ENCODE peak calls at places on chromosomes 6 and 20, in four cellular contexts. U, M, K and Z are unnamed samples.

GRCh38 chr20:595330-596308 is 14.5 kb downstream of the TCF15 start:
- DNase-seq in K (no peak), M (no peak), U (no peak), Z (no peak)

GRCh38 chr6:128597004-128597403 is 76.6 kb upstream of the PTPRK start:
- DNase-seq in M (no peak), K (no peak), U (no peak), Z (no peak)

GRCh38 chr6:82364087-82365010 is 732 bp downstream of the TPBG start:
- DNase-seq in U (peak; percentile 78), K (peak; percentile 54), M (peak; percentile 84), Z (peak; percentile 58)

GRCh38 chr6:118934461-118935330 is at the start of gene MCM9:
- DNase-seq in U (peak; percentile 95), M (peak; percentile 97), K (peak; percentile 68), Z (peak; percentile 96)

GRCh38 chr20:2421247-2421646 is 40.5 kb downstream of the TGM6 start:
- DNase-seq in M (no peak), K (peak; percentile 21), U (no peak), Z (no peak)

GRCh38 chr20:56166781-56167465 is 81.6 kb upstream of the MC3R start:
- DNase-seq in M (no peak), K (no peak), U (no peak), Z (no peak)

GRCh38 chr20:56554869-56555268 is 21.8 kb downstream of the FAM209B start:
- DNase-seq in U (peak; percentile 40), M (no peak), K (peak; percentile 90), Z (no peak)

GRCh38 chr6:35385457-35386202 is 43.3 kb downstream of the PPARD start:
- DNase-seq in K (no peak), M (no peak), U (no peak), Z (no peak)

GRCh38 chr6:68859233-68859632 is 224.2 kb downstream of the ADGRB3 start:
- DNase-seq in M (no peak), K (no peak), U (no peak), Z (no peak)

GRCh38 chr20:22924949-22925612 is 110.0 kb upstream of the SSTR4 start:
- DNase-seq in U (no peak), M (no peak), K (no peak), Z (no peak)

GRCh38 chr20:41213150-41213820 is 75.9 kb downstream of the PLCG1 start:
- DNase-seq in K (no peak), M (no peak), U (no peak), Z (no peak)

GRCh38 chr20:58839474-58839874 is 11.2 kb downstream of the GNAS-AS1 start:
- DNase-seq in K (peak; percentile 7), M (peak; percentile 77), U (peak; percentile 76), Z (peak; percentile 57)

GRCh38 chr6:46466570-46466969 is 24.7 kb downstream of the RCAN2 start:
- DNase-seq in K (no peak), U (no peak), M (no peak), Z (no peak)

GRCh38 chr6:139644821-139645220 is 270.4 kb upstream of the CITED2 start:
- DNase-seq in U (no peak), M (no peak), K (no peak), Z (no peak)

GRCh38 chr20:44211177-44212039 is 837 bp upstream of the OSER1 start:
- DNase-seq in M (peak; percentile 26), K (no peak), U (no peak), Z (no peak)

GRCh38 chr6:112337209-112337638 is 9.9 kb upstream of the RFPL4B start:
- DNase-seq in M (peak; percentile 88), K (peak; percentile 43), U (peak; percentile 71), Z (peak; percentile 61)

GRCh38 chr6:53327017-53327395 is 21.7 kb downstream of the ELOVL5 start:
- DNase-seq in M (no peak), U (no peak), K (no peak), Z (no peak)

GRCh38 chr6:146028250-146028789 is 542 bp upstream of the GRM1 start:
- DNase-seq in U (peak; percentile 82), M (peak; percentile 89), K (no peak), Z (peak; percentile 91)

GRCh38 chr20:3420211-3420707 is 12.8 kb upstream of the DNAAF9 start:
- DNase-seq in U (no peak), M (no peak), K (no peak), Z (no peak)

GRCh38 chr6:41469951-41470340 is 76.2 kb upstream of the FOXP4 start:
- DNase-seq in M (peak; percentile 67), U (no peak), K (no peak), Z (no peak)

GRCh38 chr6:163232015-163232523 is 182.4 kb upstream of the QKI start:
- DNase-seq in M (no peak), U (no peak), K (no peak), Z (no peak)

GRCh38 chr6:135995160-135995898 is 143.8 kb downstream of the PDE7B start:
- DNase-seq in U (no peak), K (no peak), M (no peak), Z (no peak)

GRCh38 chr20:24364464-24364863 is 105.0 kb upstream of the SYNDIG1 start:
- DNase-seq in U (no peak), K (no peak), M (no peak), Z (no peak)

GRCh38 chr6:56807335-56807991 is 147.4 kb upstream of the BEND6 start:
- DNase-seq in M (no peak), U (no peak), K (no peak), Z (no peak)

GRCh38 chr6:129774697-129775447 is 64.9 kb upstream of the ARHGAP18 start:
- DNase-seq in K (peak; percentile 68), M (peak; percentile 90), U (peak; percentile 86), Z (peak; percentile 81)

GRCh38 chr6:157552171-157552747 is 171.3 kb downstream of the ZDHHC14 start:
- DNase-seq in U (peak; percentile 97), M (peak; percentile 90), K (no peak), Z (no peak)

GRCh38 chr6:107490568-107491058 is 696 bp downstream of the SOBP start:
- DNase-seq in U (no peak), M (no peak), K (no peak), Z (peak; percentile 6)

GRCh38 chr6:67328269-67328668 is 1306.8 kb upstream of the ADGRB3 start:
- DNase-seq in K (no peak), M (no peak), U (no peak), Z (no peak)

GRCh38 chr20:10731190-10731955 is 57.6 kb upstream of the JAG1 start:
- DNase-seq in K (no peak), M (no peak), U (no peak), Z (no peak)

GRCh38 chr6:96783307-96783706 is 54.0 kb downstream of the GPR63 start:
- DNase-seq in U (no peak), K (no peak), M (no peak), Z (no peak)

GRCh38 chr6:136103763-136104311 is 146.3 kb downstream of the MTFR2 start:
- DNase-seq in M (peak; percentile 42), K (no peak), U (peak; percentile 54), Z (no peak)

GRCh38 chr6:120378582-120379220 is 955.6 kb downstream of the TBC1D32 start:
- DNase-seq in U (no peak), M (peak; percentile 63), K (peak; percentile 70), Z (no peak)
- TF ChIP-seq CTCF in U (peak; percentile 87), M (peak; percentile 82), K (peak; percentile 65), Z (peak; percentile 82)

GRCh38 chr6:2953098-2953497 is 18.3 kb downstream of the SERPINB6 start:
- DNase-seq in K (no peak), U (no peak), M (no peak), Z (no peak)
- TF ChIP-seq CTCF in K (no peak), U (no peak), M (no peak), Z (no peak)

GRCh38 chr6:141199074-141199473 is 933.7 kb upstream of the GJE1 start:
- DNase-seq in M (peak; percentile 7), K (no peak), U (no peak), Z (no peak)

GRCh38 chr6:141195251-141195832 is 937.4 kb upstream of the GJE1 start:
- DNase-seq in U (no peak), M (no peak), K (no peak), Z (no peak)
- TF ChIP-seq CTCF in U (peak; percentile 43), M (no peak), K (peak; percentile 32), Z (no peak)

DNA sequence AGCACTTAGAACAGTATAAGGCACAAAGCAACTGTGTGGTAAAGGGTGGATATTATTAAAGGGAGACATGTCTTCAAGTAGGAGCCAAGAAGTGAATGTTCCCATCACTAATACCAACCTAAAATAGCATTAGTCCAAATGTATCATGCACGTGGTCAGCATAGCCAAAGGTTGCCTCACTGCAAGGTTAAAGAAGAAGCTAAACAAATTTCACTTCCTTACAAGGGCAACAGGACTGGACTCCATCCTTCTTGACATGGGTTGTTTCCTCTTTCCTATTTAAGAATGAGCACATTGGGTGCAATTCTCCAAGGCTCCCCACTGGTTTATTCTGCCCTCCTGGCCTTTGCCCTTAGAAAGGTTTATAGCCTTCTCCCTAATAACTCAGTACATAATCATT is 186.7 kb downstream of the PHACTR1 start:
- DNase-seq in K (no peak), M (no peak), U (no peak), Z (no peak)
- TF ChIP-seq CTCF in K (no peak), M (no peak), U (no peak), Z (no peak)

DNA sequence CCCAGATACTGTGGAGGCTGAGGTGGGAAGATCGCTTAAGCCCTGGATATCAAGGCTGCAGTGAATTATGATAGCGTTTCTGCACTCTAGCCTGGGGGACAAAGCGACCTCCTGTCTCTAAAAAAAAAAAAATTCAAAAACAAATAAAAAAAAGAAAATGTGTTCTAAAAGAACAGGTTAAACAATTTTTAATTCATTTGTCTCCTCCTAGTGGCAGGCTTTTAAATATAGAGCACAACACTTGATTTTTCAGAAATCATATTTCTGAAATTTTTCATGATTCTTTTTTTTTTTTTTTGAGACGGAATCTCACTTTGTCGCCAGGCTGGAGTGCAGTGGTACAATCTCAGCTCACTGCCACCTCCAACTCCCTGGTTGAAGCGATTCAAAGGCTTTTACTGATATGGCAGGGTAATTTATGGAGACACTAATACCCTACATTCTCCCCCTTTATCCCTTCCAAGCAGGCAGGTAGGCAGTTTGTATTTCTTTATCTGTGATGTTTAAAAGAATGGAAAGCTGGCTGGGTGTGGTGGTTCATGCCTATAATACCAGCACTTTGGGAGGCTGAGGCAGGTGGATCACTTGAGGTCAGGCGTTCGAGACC is 8.7 kb upstream of the GTF3C6 start:
- DNase-seq in U (no peak), M (no peak), K (peak; percentile 12), Z (no peak)
- TF ChIP-seq CTCF in U (peak; percentile 56), M (peak; percentile 54), K (no peak), Z (peak; percentile 56)

DNA sequence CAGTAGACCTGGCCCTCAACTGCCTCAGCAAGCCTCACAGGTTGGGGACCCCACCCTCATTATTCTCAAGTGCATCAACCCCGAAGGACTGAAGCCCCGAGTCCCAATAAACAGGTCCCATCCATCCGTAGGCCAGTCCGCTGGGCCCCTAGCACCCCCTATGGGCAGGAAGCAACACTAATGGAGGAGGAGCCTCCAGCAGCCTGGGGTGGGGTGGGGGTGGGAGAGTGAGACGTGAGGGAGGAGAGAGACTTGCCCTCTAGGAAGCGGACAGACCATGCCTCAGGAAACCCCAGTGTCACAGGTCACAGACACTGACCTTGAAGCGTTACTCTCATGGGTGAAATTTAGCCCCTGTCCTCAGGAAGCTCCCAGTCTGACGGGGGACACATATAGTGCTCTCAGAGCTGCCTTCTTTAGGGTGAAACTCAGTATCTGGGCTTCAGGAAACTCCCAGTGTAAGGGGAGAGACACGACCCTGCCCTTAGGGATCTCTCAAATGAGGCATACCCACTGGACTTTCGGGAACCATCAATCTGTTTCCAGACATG is 125.9 kb downstream of the MRPL14 start:
- DNase-seq in M (peak; percentile 76), K (peak; percentile 54), U (peak; percentile 91), Z (no peak)
- TF ChIP-seq CTCF in M (peak; percentile 61), K (peak; percentile 83), U (peak; percentile 72), Z (peak; percentile 26)